ENCODE peak calls at places on chromosomes 2 and 18, in six cellular contexts. D is iPS DF 6.9; P is CD8-positive, alpha-beta T cell; E is uterus; R is left lung; Z is fibroblast of lung. F is an unnamed sample.

GRCh38 chr2:212794471-212794870 is 255.9 kb upstream of the ERBB4 start:
- DNase-seq in D (no peak), P (no peak), E (no peak), R (no peak), Z (no peak), F (no peak)

GRCh38 chr2:64650257-64650656 is 3.5 kb downstream of the SERTAD2 start:
- DNase-seq in D (no peak), P (no peak), E (no peak), R (no peak), Z (no peak), F (no peak)

GRCh38 chr2:68463287-68463877 is 3.7 kb downstream of the FBXO48 start:
- DNase-seq in D (no peak), P (no peak), E (no peak), R (no peak), Z (peak; percentile 46), F (no peak)

GRCh38 chr18:21262979-21263378 is 20.9 kb downstream of the GREB1L start:
- DNase-seq in D (no peak), P (no peak), E (no peak), R (no peak), Z (peak; percentile 20), F (no peak)

GRCh38 chr2:235227607-235228006 is 266.2 kb upstream of the AGAP1 start:
- DNase-seq in D (no peak), P (no peak), E (no peak), R (no peak), Z (no peak), F (no peak)

GRCh38 chr18:69400253-69400975 is at the start of gene DOK6:
- DNase-seq in D (no peak), P (no peak), E (peak; percentile 20), R (peak; percentile 56), Z (peak; percentile 85), F (peak; percentile 63)

GRCh38 chr18:13134551-13135401 is 83.8 kb upstream of the LDLRAD4 start:
- DNase-seq in D (no peak), P (no peak), E (no peak), R (no peak), Z (no peak), F (no peak)

GRCh38 chr2:110678457-110679336 is 834 bp upstream of the BUB1 start:
- DNase-seq in D (no peak), P (peak; percentile 16), E (peak; percentile 25), R (peak; percentile 44), Z (peak; percentile 27), F (peak; percentile 50)

GRCh38 chr2:216857131-216857550 is 2.7 kb downstream of the TNP1 start:
- DNase-seq in D (no peak), P (no peak), E (no peak), R (no peak), Z (peak; percentile 56), F (no peak)

GRCh38 chr2:1617425-1618021 is 126.8 kb downstream of the PXDN start:
- DNase-seq in D (no peak), P (no peak), E (no peak), R (no peak), Z (no peak), F (no peak)

GRCh38 chr2:77519164-77519887 is 2.9 kb downstream of the LRRTM4 start:
- DNase-seq in D (no peak), P (no peak), E (no peak), R (no peak), Z (no peak), F (no peak)

GRCh38 chr2:46548103-46548486 is 68.7 kb downstream of the TMEM247 start:
- DNase-seq in D (no peak), P (no peak), E (no peak), R (peak; percentile 73), Z (no peak), F (no peak)

GRCh38 chr2:46549159-46549902 is 70.0 kb downstream of the TMEM247 start:
- DNase-seq in D (no peak), P (no peak), E (no peak), R (no peak), Z (no peak), F (no peak)

GRCh38 chr2:46548521-46549144 is 69.3 kb downstream of the TMEM247 start:
- DNase-seq in D (no peak), P (no peak), E (no peak), R (no peak), Z (no peak), F (no peak)

GRCh38 chr2:46547223-46548102 is 68.1 kb downstream of the TMEM247 start:
- DNase-seq in D (no peak), P (no peak), E (no peak), R (peak; percentile 74), Z (no peak), F (no peak)

DNA sequence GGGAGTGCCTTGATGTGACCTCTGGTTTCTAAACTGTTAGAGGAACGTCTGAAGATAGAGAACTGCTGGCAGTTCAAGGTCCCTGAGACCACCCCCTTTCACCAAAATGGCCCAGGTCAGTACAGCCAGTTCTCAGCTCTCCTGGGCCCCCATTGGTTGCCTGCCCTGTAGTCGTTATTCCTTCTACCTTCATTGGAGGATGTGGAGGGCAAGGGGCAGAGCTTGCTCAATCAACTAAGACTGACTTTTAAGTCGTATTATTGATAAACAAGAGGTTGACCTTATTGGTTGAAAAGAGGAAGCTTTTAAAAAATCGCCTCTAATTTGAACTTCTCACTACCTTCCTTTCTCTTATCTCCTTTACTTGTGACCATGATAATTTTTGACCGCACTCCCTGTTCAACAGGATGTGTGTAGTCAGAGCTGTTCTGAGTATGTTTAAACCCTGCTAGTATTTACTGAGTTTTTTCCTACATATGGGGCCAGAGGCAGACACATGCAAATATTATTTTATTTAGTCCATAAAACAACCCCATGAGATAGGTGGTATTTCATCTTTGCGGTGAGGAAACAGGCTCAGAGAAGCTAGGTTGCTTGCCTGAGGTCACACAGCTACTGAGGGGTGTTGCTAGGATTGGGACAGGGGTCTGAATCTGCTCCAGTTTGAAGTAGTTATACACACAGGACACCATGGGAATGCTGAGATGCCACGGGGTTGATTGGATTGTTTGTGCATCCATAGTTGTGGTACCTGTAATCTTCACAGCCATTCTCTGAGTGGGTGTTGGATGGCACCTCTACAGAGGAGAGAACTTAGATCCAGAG is 65.9 kb downstream of the TMEM247 start:
- DNase-seq in D (no peak), P (no peak), E (no peak), R (no peak), Z (no peak), F (no peak)
- H3K4me3 ChIP-seq in D (no peak overlapping the region), P (no peak overlapping the region), E (no peak overlapping the region), R (no peak overlapping the region), Z (no peak overlapping the region), F (no peak overlapping the region)

DNA sequence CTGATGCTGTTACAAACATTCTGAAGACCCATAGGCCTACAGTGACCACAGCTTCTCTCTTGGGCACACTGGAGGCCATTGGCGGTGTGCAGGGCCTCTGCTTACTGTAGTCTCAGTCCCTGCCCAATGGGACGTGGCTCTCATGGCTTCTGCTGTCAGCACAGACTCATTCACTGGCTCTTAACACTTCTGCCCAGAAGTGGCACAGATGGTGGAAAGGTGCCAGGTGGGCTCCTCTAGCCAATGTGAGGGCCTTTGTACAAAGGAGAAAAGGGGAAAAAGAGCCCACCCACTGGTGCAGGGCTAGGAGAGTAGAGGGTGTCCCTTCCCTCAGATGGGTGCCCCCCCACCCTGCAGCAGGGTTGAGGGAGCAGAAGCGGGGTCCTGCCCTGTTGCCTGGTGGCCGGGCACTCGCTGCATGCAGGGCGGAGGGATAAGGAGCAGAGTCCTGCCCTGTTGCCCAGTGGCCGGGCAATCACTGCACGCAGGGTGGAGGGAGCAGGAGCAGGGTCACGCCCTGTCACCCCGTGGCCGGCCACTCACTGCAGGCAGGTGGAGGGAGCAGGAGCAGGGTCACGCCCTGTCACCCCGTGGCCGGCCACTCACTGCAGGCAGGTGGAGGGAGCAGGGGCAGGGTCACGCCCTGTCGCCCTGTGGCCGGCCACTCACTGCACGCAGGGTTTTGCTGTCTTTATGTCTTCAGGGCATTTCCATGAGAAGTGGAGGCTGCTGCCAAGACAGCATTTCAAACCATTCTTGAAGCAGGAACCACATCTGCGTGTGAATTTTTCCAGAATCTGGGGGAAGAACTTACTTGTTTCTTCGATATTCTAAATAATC is 20.0 kb downstream of the LRRFIP1 start:
- DNase-seq in D (no peak), P (no peak), E (peak; percentile 11), R (no peak), Z (no peak), F (no peak)
- H3K27ac ChIP-seq in D (no peak overlapping the region), P (no peak overlapping the region), E (no peak overlapping the region), R (no peak overlapping the region), Z (no peak overlapping the region), F (no peak overlapping the region)

GRCh38 chr2:95075440-95075885 is 46.1 kb downstream of the MRPS5 start:
- DNase-seq in D (no peak), P (no peak), E (no peak), R (no peak), Z (no peak), F (no peak)

GRCh38 chr2:95077893-95078603 is 43.6 kb downstream of the MRPS5 start:
- DNase-seq in D (no peak), P (no peak), E (no peak), R (no peak), Z (no peak), F (no peak)

GRCh38 chr2:95076705-95077520 is 44.7 kb downstream of the MRPS5 start:
- DNase-seq in D (no peak), P (peak; percentile 91), E (peak; percentile 30), R (peak; percentile 91), Z (peak; percentile 36), F (peak; percentile 90)

GRCh38 chr2:95079455-95079776 is 42.2 kb downstream of the MRPS5 start:
- DNase-seq in D (no peak), P (no peak), E (no peak), R (no peak), Z (no peak), F (no peak)

GRCh38 chr2:95077521-95077807 is 44.1 kb downstream of the MRPS5 start:
- DNase-seq in D (no peak), P (no peak), E (no peak), R (no peak), Z (no peak), F (no peak)
- H3K4me3 ChIP-seq in D (no peak overlapping the region), P (no peak overlapping the region), E (no peak overlapping the region), R (no peak overlapping the region), Z (no peak overlapping the region), F (no peak overlapping the region)

DNA sequence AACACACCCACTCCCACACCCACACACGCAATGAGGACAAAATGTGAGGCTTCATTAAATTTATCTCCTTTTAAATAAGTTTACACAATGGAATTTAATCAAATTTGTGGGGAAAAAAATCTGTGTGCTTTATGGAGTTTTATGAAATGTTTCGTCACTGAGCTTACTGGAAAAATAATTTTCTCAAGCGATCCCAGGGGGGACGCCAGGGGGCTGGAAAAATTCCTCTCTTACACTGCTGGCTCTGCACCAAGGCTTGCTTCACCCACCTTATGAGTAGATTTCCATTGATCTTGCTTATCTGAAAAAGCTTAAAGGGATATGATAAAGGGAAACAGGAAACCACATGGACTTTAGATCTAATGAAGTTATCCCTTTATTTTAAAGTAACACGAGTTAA is 95.5 kb downstream of the CABYR start:
- DNase-seq in D (no peak), P (no peak), E (peak; percentile 34), R (no peak), Z (no peak), F (no peak)
- H3K27ac ChIP-seq in D (no peak overlapping the region), P (no peak overlapping the region), E (no peak overlapping the region), R (no peak overlapping the region), Z (no peak overlapping the region), F (no peak overlapping the region)

DNA sequence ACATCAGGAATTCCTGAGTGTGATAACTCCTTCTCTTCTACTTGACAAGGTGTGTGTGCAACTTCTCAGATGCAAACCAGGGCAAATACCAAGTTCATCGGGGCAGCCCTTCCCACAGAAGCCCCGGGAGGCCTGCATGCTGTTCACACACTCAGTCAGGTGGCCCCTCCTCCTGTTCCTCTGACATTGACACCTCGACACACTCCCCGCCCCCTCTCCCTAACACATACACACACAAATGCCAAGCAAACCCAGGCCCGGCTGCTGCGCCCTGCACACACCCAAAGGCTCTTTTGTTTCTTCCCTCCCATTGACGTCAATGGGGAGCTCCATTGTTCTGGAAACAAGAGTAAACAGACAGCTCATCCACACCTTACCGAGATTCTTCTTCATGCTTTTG is 1.7 kb upstream of the PER2 start:
- DNase-seq in D (no peak), P (peak; percentile 49), E (peak; percentile 62), R (peak; percentile 55), Z (peak; percentile 58), F (peak; percentile 57)
- H3K4me3 ChIP-seq in D (no peak overlapping the region), P (no peak overlapping the region), E (no peak overlapping the region), R (no peak overlapping the region), Z (no peak overlapping the region), F (no peak overlapping the region)

GRCh38 chr18:79481041-79481790 is 85.5 kb downstream of the NFATC1 start:
- DNase-seq in D (no peak), P (no peak), E (no peak), R (peak; percentile 20), Z (no peak), F (peak; percentile 29)
- H3K27ac ChIP-seq in D (no peak overlapping the region), P (no peak overlapping the region), E (no peak overlapping the region), R (no peak overlapping the region), Z (no peak overlapping the region), F (no peak overlapping the region)